ENCODE peak calls at places on chromosome 16, in seven cellular contexts. One of them, this sample, is unnamed.
A peak's percentile ranks its signal among the peaks of the same experiment; 100 is the strongest.

GRCh38 chr16:50021509-50021908 is 3.5 kb upstream of the CNEP1R1 start:
- DNase-seq in G401: no peak
- DNase-seq in thoracic aorta: no peak
- DNase-seq in EL: peak; percentile 18
- DNase-seq in anterior cingulate cortex: no peak
- DNase-seq in mucosa of descending colon: no peak
- DNase-seq in NCI-H510A treated with DMSO at 0.1 percent for 48 hours: peak; percentile 25
- DNase-seq in this sample: no peak

GRCh38 chr16:18797746-18798145 is 3.6 kb downstream of the ARL6IP1 start:
- DNase-seq in G401: peak; percentile 86
- DNase-seq in thoracic aorta: no peak
- DNase-seq in EL: no peak
- DNase-seq in anterior cingulate cortex: no peak
- DNase-seq in mucosa of descending colon: no peak
- DNase-seq in NCI-H510A treated with DMSO at 0.1 percent for 48 hours: no peak
- DNase-seq in this sample: no peak

GRCh38 chr16:4315185-4316102 is at the start of gene GLIS2:
- DNase-seq in G401: peak; percentile 72
- DNase-seq in thoracic aorta: no peak
- DNase-seq in EL: peak; percentile 83
- DNase-seq in anterior cingulate cortex: peak; percentile 57
- DNase-seq in mucosa of descending colon: no peak
- DNase-seq in NCI-H510A treated with DMSO at 0.1 percent for 48 hours: peak; percentile 46
- DNase-seq in this sample: peak; percentile 85

GRCh38 chr16:49492090-49492801 is 118.6 kb downstream of the C16orf78 start:
- DNase-seq in G401: peak; percentile 53
- DNase-seq in thoracic aorta: no peak
- DNase-seq in EL: no peak
- DNase-seq in anterior cingulate cortex: peak; percentile 36
- DNase-seq in mucosa of descending colon: peak; percentile 19
- DNase-seq in NCI-H510A treated with DMSO at 0.1 percent for 48 hours: peak; percentile 9
- DNase-seq in this sample: no peak

GRCh38 chr16:29821663-29822115 is 1.4 kb downstream of the MVP start:
- DNase-seq in G401: no peak
- DNase-seq in thoracic aorta: no peak
- DNase-seq in EL: peak; percentile 90
- DNase-seq in anterior cingulate cortex: no peak
- DNase-seq in mucosa of descending colon: peak; percentile 64
- DNase-seq in NCI-H510A treated with DMSO at 0.1 percent for 48 hours: no peak
- DNase-seq in this sample: peak; percentile 70

GRCh38 chr16:48353565-48354163 is 31.5 kb downstream of the SIAH1 start:
- DNase-seq in G401: peak; percentile 51
- DNase-seq in thoracic aorta: no peak
- DNase-seq in EL: peak; percentile 78
- DNase-seq in anterior cingulate cortex: peak; percentile 12
- DNase-seq in mucosa of descending colon: peak; percentile 77
- DNase-seq in NCI-H510A treated with DMSO at 0.1 percent for 48 hours: peak; percentile 65
- DNase-seq in this sample: peak; percentile 58

GRCh38 chr16:67641779-67642708 is 2.9 kb upstream of the CARMIL2 start:
- DNase-seq in G401: peak; percentile 95
- DNase-seq in thoracic aorta: no peak
- DNase-seq in EL: no peak
- DNase-seq in anterior cingulate cortex: peak; percentile 62
- DNase-seq in mucosa of descending colon: no peak
- DNase-seq in NCI-H510A treated with DMSO at 0.1 percent for 48 hours: no peak
- DNase-seq in this sample: no peak

GRCh38 chr16:29898786-29899515 is 399 bp downstream of the SEZ6L2 start:
- DNase-seq in G401: no peak
- DNase-seq in thoracic aorta: no peak
- DNase-seq in EL: no peak
- DNase-seq in anterior cingulate cortex: no peak
- DNase-seq in mucosa of descending colon: peak; percentile 68
- DNase-seq in NCI-H510A treated with DMSO at 0.1 percent for 48 hours: peak; percentile 87
- DNase-seq in this sample: peak; percentile 51

GRCh38 chr16:72203401-72203800 is 31.4 kb upstream of the PMFBP1 start:
- DNase-seq in G401: no peak
- DNase-seq in thoracic aorta: no peak
- DNase-seq in EL: peak; percentile 54
- DNase-seq in anterior cingulate cortex: no peak
- DNase-seq in mucosa of descending colon: peak; percentile 12
- DNase-seq in NCI-H510A treated with DMSO at 0.1 percent for 48 hours: no peak
- DNase-seq in this sample: no peak

This sample was measured in PC-9.